ENCODE peak calls at places on chromosomes 2 and 18, in five cellular contexts. L is foreskin fibroblast, X is epithelial cell of esophagus, Q is breast epithelium, D is ovary. J is an unnamed sample.

GRCh38 chr2:45293182-45293581 is 283.9 kb upstream of the SIX2 start:
- DNase-seq in L (peak; percentile 50), X (no peak), Q (no peak), D (no peak), J (no peak)

GRCh38 chr2:227285741-227286140 is 39.3 kb upstream of the MFF start:
- DNase-seq in L (no peak), X (no peak), Q (no peak), D (no peak), J (no peak)

GRCh38 chr2:16773080-16773713 is 107.6 kb upstream of the CYRIA start:
- DNase-seq in L (peak; percentile 8), X (peak; percentile 77), Q (no peak), D (peak; percentile 27), J (no peak)

GRCh38 chr18:43869451-43870008 is 592.2 kb upstream of the SYT4 start:
- DNase-seq in L (peak; percentile 64), X (no peak), Q (no peak), D (no peak), J (no peak)

GRCh38 chr18:13710460-13710859 is 15.9 kb downstream of the FAM210A start:
- DNase-seq in L (no peak), X (peak; percentile 97), Q (no peak), D (no peak), J (no peak)

GRCh38 chr2:182559623-182560022 is 132.8 kb upstream of the PDE1A start:
- DNase-seq in L (peak; percentile 35), X (peak; percentile 45), Q (no peak), D (no peak), J (no peak)

GRCh38 chr18:3450358-3451107 is 561 bp downstream of the TGIF1 start:
- DNase-seq in L (no peak), X (peak; percentile 63), Q (peak; percentile 73), D (peak; percentile 82), J (peak; percentile 65)

GRCh38 chr2:15471606-15472005 is 89.5 kb downstream of the NBAS start:
- DNase-seq in L (no peak), X (no peak), Q (no peak), D (no peak), J (no peak)

GRCh38 chr18:13439475-13439874 is 220.9 kb downstream of the LDLRAD4 start:
- DNase-seq in L (no peak), X (no peak), Q (no peak), D (no peak), J (no peak)

GRCh38 chr2:192775461-192776262 is 580.9 kb upstream of the TMEFF2 start:
- DNase-seq in L (no peak), X (no peak), Q (no peak), D (no peak), J (no peak)

GRCh38 chr2:46490521-46491141 is 11.3 kb downstream of the TMEM247 start:
- DNase-seq in L (peak; percentile 20), X (no peak), Q (no peak), D (peak; percentile 68), J (no peak)

GRCh38 chr2:157329524-157329923 is 3.9 kb upstream of the ERMN start:
- DNase-seq in L (no peak), X (peak; percentile 55), Q (no peak), D (no peak), J (no peak)

GRCh38 chr2:220106065-220106464 is 478.6 kb downstream of the SLC4A3 start:
- DNase-seq in L (no peak), X (peak; percentile 73), Q (no peak), D (no peak), J (no peak)

GRCh38 chr18:59323931-59324622 is 5.6 kb upstream of the CPLX4 start:
- DNase-seq in L (peak; percentile 18), X (no peak), Q (no peak), D (no peak), J (no peak)

GRCh38 chr2:73018188-73018825 is 53.2 kb downstream of the SFXN5 start:
- DNase-seq in L (peak; percentile 19), X (no peak), Q (no peak), D (no peak), J (no peak)

GRCh38 chr2:49044680-49045079 is 109.6 kb downstream of the FSHR start:
- DNase-seq in L (no peak), X (no peak), Q (no peak), D (no peak), J (no peak)

GRCh38 chr2:124668161-124668560 is 643.1 kb downstream of the CNTNAP5 start:
- DNase-seq in L (no peak), X (no peak), Q (no peak), D (no peak), J (no peak)

GRCh38 chr2:183866666-183867065 is 731.7 kb upstream of the ZNF804A start:
- DNase-seq in L (no peak), X (peak; percentile 1), Q (no peak), D (no peak), J (no peak)

GRCh38 chr2:119025013-119025412 is 83.0 kb downstream of the MARCO start:
- DNase-seq in L (no peak), X (no peak), Q (no peak), D (no peak), J (no peak)

GRCh38 chr2:159902722-159903121 is 104.7 kb upstream of the CD302 start:
- DNase-seq in L (no peak), X (no peak), Q (no peak), D (no peak), J (no peak)
- H3K4me3 ChIP-seq in L (no peak overlapping the region), X (no peak overlapping the region), Q (no peak overlapping the region), D (no peak overlapping the region), J (peak overlapping the region; percentile 97)

GRCh38 chr2:39124770-39125075 is 3.9 kb upstream of the SOS1 start:
- DNase-seq in L (no peak), X (no peak), Q (no peak), D (no peak), J (peak; percentile 40)
- TF ChIP-seq CTCF in L (no peak), X (no peak), Q (no peak), D (no peak), J (no peak)

GRCh38 chr2:152455738-152456137 is 120.8 kb downstream of the FMNL2 start:
- DNase-seq in L (no peak), X (no peak), Q (no peak), D (no peak), J (no peak)

GRCh38 chr2:152456262-152456661 is 121.3 kb downstream of the FMNL2 start:
- DNase-seq in L (no peak), X (peak; percentile 77), Q (no peak), D (no peak), J (no peak)

GRCh38 chr2:152460567-152460966 is 125.6 kb downstream of the FMNL2 start:
- DNase-seq in L (no peak), X (no peak), Q (no peak), D (no peak), J (no peak)

GRCh38 chr2:152459116-152459515 is 124.1 kb downstream of the FMNL2 start:
- DNase-seq in L (no peak), X (no peak), Q (no peak), D (no peak), J (no peak)

GRCh38 chr2:152458441-152458940 is 123.5 kb downstream of the FMNL2 start:
- DNase-seq in L (no peak), X (no peak), Q (no peak), D (no peak), J (no peak)
- H3K4me3 ChIP-seq in L (no peak overlapping the region), X (no peak overlapping the region), Q (no peak overlapping the region), D (no peak overlapping the region), J (no peak overlapping the region)

DNA sequence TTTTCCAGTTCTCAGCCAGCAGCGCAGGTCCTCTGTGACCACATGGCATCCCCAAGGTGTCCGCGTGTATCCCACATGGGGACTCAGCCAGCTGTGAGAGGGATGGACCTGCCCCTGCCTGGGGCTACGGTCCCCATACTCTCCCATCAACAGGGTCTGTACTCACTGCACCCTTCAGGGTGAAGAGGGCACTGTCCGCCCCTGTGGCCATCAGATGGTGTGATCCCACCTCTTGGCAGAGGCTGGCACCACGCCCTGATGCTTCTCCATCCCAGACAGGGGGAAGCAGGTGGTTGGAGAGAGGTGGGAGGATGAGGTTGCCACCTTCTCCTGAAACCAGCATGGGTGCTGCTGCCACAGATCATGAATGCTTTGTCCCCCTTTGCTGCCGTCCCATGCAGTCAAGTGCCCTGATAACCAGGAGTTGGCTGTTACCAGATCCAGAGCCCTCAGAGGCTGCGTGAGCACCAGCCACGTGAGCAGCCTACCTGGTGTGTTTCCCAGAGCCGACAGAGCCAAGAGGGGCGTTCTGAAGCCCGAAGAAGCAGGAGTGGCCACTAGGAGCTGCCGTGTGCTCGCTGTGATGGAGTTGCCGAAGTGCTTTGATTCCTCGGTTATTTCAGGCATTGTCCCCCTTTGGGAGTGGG is 93.9 kb downstream of the SH3RF3 start:
- DNase-seq in L (no peak), X (no peak), Q (no peak), D (no peak), J (no peak)
- TF ChIP-seq CTCF in L (no peak), X (no peak), Q (no peak), D (no peak), J (no peak)

GRCh38 chr2:109644571-109645275 is 30.6 kb downstream of the SOWAHC start:
- DNase-seq in L (no peak), X (peak; percentile 28), Q (peak; percentile 80), D (no peak), J (no peak)

GRCh38 chr2:109647636-109648035 is 33.5 kb downstream of the SOWAHC start:
- DNase-seq in L (peak; percentile 47), X (no peak), Q (no peak), D (no peak), J (no peak)

GRCh38 chr2:109648041-109648527 is 33.9 kb downstream of the SOWAHC start:
- DNase-seq in L (peak; percentile 12), X (no peak), Q (no peak), D (no peak), J (no peak)

GRCh38 chr2:109645412-109646184 is 31.4 kb downstream of the SOWAHC start:
- DNase-seq in L (no peak), X (no peak), Q (no peak), D (no peak), J (no peak)

GRCh38 chr2:109646961-109647360 is 32.8 kb downstream of the SOWAHC start:
- DNase-seq in L (no peak), X (no peak), Q (no peak), D (no peak), J (no peak)
- H3K4me3 ChIP-seq in L (no peak overlapping the region), X (no peak overlapping the region), Q (no peak overlapping the region), D (no peak overlapping the region), J (no peak overlapping the region)